ENCODE peak calls at places on chromosome 7, in ten cellular contexts. Q is H9; G is Ammon's horn; L is CD4-positive, alpha-beta memory T cell; P is ecto neural progenitor cell; H is RWPE1; I is ovary; B is HTR-8/SVneo; C is OCI-LY7; S is iris pigment epithelial cell. A is an unnamed sample.

GRCh38 chr7:140650367-140650766 is 9.8 kb upstream of the DENND2A start:
- DNase-seq in G (no peak), L (no peak), P (no peak), S (no peak), H (no peak), C (no peak), I (peak; percentile 6), Q (no peak), B (no peak), A (no peak)

GRCh38 chr7:29208410-29209250 is 14.1 kb downstream of the CHN2 start:
- DNase-seq in Q (no peak), B (no peak), P (no peak), H (no peak), S (no peak), I (no peak), C (no peak), L (no peak), G (no peak), A (no peak)

GRCh38 chr7:1692500-1693418 is 22.7 kb downstream of the ELFN1 start:
- DNase-seq in P (peak; percentile 29), L (no peak), B (no peak), C (no peak), H (no peak), G (no peak), S (no peak), Q (peak; percentile 8), I (no peak), A (no peak)

GRCh38 chr7:48140001-48140681 is 31.1 kb upstream of the ABCA13 start:
- DNase-seq in B (no peak), H (no peak), I (no peak), G (no peak), C (no peak), Q (no peak), S (peak; percentile 38), L (no peak), P (no peak), A (peak; percentile 37)

GRCh38 chr7:155961241-155962190 is 149.3 kb upstream of the SHH start:
- DNase-seq in B (no peak), C (no peak), L (no peak), P (peak; percentile 41), I (no peak), Q (no peak), G (peak; percentile 18), H (peak; percentile 49), S (peak; percentile 66), A (peak; percentile 31)

GRCh38 chr7:71637578-71637977 is 505.6 kb downstream of the GALNT17 start:
- DNase-seq in G (peak; percentile 65), I (no peak), P (no peak), Q (no peak), H (no peak), L (no peak), B (no peak), C (no peak), S (peak; percentile 38), A (no peak)

GRCh38 chr7:91784469-91784868 is 96.0 kb downstream of the MTERF1 start:
- DNase-seq in S (peak; percentile 69), P (no peak), Q (no peak), H (peak; percentile 70), L (no peak), G (peak; percentile 25), C (peak; percentile 10), B (peak; percentile 12), I (no peak), A (peak; percentile 66)

GRCh38 chr7:123865517-123866117 is 20.6 kb downstream of the HYAL4 start:
- DNase-seq in B (peak; percentile 21), H (peak; percentile 26), S (peak; percentile 75), P (no peak), C (peak; percentile 60), Q (peak; percentile 46), I (peak; percentile 25), L (peak; percentile 55), G (peak; percentile 76), A (peak; percentile 6)

GRCh38 chr7:33061282-33061928 is 1.2 kb downstream of the NT5C3A start:
- DNase-seq in G (no peak), S (no peak), H (no peak), B (no peak), P (no peak), L (no peak), Q (no peak), I (no peak), C (no peak), A (no peak)

GRCh38 chr7:70539622-70540021 is 592.3 kb upstream of the GALNT17 start:
- DNase-seq in G (peak; percentile 50), S (no peak), I (no peak), H (no peak), L (no peak), P (no peak), C (no peak), B (no peak), Q (no peak), A (no peak)

GRCh38 chr7:34087892-34088891 is 182.9 kb downstream of the BMPER start:
- DNase-seq in P (peak; percentile 72), H (no peak), Q (peak; percentile 79), S (peak; percentile 52), C (no peak), I (no peak), L (no peak), G (peak; percentile 22), B (no peak), A (peak; percentile 67)

A was measured in DMS153.